ENCODE peak calls at places on chromosomes 4 and X, in four cellular contexts. One of them, this sample, is unnamed.

GRCh38 chr4:142291299-142291698 is 554.8 kb downstream of the INPP4B start:
- DNase-seq in stomach: no peak
- DNase-seq in GM23338: no peak
- DNase-seq in prostate gland: no peak
- DNase-seq in this sample: no peak

GRCh38 chr4:139704915-139705485 is 39.4 kb downstream of the MGST2 start:
- DNase-seq in stomach: no peak
- DNase-seq in prostate gland: no peak
- DNase-seq in GM23338: peak; percentile 43
- DNase-seq in this sample: no peak

GRCh38 chrX:79413009-79413408 is 45.9 kb upstream of the ITM2A start:
- DNase-seq in stomach: no peak
- DNase-seq in prostate gland: no peak
- DNase-seq in GM23338: peak; percentile 29
- DNase-seq in this sample: no peak

GRCh38 chrX:135931644-135932487 is 38.4 kb downstream of the SAGE1 start:
- DNase-seq in GM23338: peak; percentile 76
- DNase-seq in stomach: peak; percentile 64
- DNase-seq in prostate gland: peak; percentile 10
- DNase-seq in this sample: no peak

GRCh38 chrX:63560601-63561218 is 209.6 kb upstream of the SPIN4 start:
- DNase-seq in GM23338: peak; percentile 87
- DNase-seq in stomach: peak; percentile 58
- DNase-seq in prostate gland: peak; percentile 63
- DNase-seq in this sample: no peak

GRCh38 chr4:19583827-19584569 is 667.7 kb upstream of the SLIT2 start:
- DNase-seq in prostate gland: no peak
- DNase-seq in stomach: no peak
- DNase-seq in GM23338: no peak
- DNase-seq in this sample: no peak

GRCh38 chr4:86032476-86033022 is 327.3 kb downstream of the MAPK10 start:
- DNase-seq in GM23338: no peak
- DNase-seq in prostate gland: peak; percentile 51
- DNase-seq in stomach: no peak
- DNase-seq in this sample: no peak

GRCh38 chr4:140005699-140006098 is 148.3 kb downstream of the MAML3 start:
- DNase-seq in prostate gland: no peak
- DNase-seq in stomach: no peak
- DNase-seq in GM23338: no peak
- DNase-seq in this sample: no peak

GRCh38 chr4:8214091-8214490 is 15.0 kb downstream of the SH3TC1 start:
- DNase-seq in prostate gland: no peak
- DNase-seq in stomach: no peak
- DNase-seq in GM23338: no peak
- DNase-seq in this sample: no peak

GRCh38 chrX:70656304-70656703 is 211.7 kb downstream of the DLG3 start:
- DNase-seq in prostate gland: no peak
- DNase-seq in GM23338: no peak
- DNase-seq in stomach: no peak
- DNase-seq in this sample: no peak

DNA sequence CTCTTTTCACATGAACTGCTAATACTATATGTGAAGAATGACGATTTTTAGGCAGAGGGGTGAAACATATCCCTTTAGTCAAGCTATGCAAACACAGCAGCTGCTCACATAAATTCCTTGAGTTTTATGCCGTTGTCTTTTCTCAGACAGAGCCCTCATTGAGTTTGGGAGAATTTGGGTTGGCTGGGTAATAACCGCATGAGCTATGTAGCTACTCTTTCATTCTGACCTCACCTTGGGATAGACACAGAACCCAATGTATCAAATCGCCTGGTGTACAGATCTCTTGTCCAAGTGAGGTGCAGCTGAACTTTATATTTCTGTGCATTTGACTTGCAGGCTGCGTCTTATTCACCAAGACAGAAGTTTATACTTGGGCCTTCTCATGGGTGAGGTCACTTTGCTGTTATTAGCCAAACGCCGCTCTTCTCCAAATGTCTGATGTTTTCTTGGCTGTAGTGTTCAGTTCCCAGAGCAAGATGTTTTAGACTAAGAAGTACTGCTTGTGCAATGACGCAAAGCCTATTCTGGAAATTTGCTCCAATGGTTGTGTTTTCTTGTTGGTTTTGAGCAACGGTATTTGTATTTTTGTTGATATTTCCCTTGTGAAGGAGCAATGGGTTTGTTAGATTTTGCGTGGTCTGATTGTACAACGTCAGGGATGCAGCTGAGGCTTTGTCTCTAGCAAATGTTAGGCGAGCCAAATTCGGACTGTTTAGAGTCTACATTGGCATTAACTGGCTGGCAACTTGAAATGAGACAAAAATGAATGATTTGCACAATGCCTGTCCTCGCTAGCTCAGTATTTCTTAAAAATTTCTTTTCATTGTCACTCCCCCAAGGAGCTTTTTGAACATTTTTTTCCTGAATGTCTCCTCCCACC is 11.2 kb upstream of the SPARCL1 start:
- DNase-seq in GM23338: no peak
- DNase-seq in stomach: no peak
- DNase-seq in prostate gland: no peak
- DNase-seq in this sample: peak; percentile 92
- H3K27ac ChIP-seq in GM23338: no peak overlapping the region
- H3K27ac ChIP-seq in stomach: peak overlapping the region; percentile 75
- H3K27ac ChIP-seq in prostate gland: peak overlapping the region; percentile 50
- H3K27ac ChIP-seq in this sample: peak overlapping the region; percentile 87

GRCh38 chr4:168932138-168932537 is 77.9 kb downstream of the CBR4 start:
- DNase-seq in prostate gland: no peak
- DNase-seq in stomach: no peak
- DNase-seq in GM23338: no peak
- DNase-seq in this sample: no peak
- TF ChIP-seq POLR2AphosphoS5 in prostate gland: no peak
- TF ChIP-seq POLR2AphosphoS5 in stomach: no peak
- TF ChIP-seq POLR2AphosphoS5 in GM23338: no peak
- TF ChIP-seq POLR2AphosphoS5 in this sample: no peak

DNA sequence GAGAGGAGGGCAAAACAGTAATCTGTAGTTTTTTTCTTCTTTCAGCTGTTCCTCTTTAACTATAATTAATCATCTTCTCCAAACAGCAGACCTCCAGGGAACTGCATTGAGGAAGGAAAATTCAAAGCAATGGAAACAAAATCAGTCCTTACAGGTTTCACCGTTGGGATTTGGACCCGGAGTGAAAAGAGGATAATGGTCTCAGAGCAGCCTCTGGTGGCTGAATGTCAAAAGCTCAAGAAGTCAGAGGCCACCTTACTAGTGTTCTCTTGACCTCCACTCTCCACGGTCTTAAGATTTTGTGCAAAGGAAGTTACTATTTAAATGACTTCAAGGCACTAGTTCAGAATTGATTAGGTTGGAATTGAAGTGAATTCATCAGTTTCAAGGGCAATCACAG is 16.0 kb upstream of the MID1 start:
- DNase-seq in prostate gland: no peak
- DNase-seq in GM23338: peak; percentile 72
- DNase-seq in stomach: no peak
- DNase-seq in this sample: no peak
- H3K27ac ChIP-seq in prostate gland: no peak overlapping the region
- H3K27ac ChIP-seq in GM23338: no peak overlapping the region
- H3K27ac ChIP-seq in stomach: no peak overlapping the region
- H3K27ac ChIP-seq in this sample: peak overlapping the region; percentile 55

GRCh38 chrX:134174859-134175258 is 62.1 kb upstream of the CCDC160 start:
- DNase-seq in prostate gland: no peak
- DNase-seq in GM23338: peak; percentile 82
- DNase-seq in stomach: no peak
- DNase-seq in this sample: no peak

GRCh38 chrX:134171661-134172587 is 65.1 kb upstream of the CCDC160 start:
- DNase-seq in stomach: peak; percentile 34
- DNase-seq in GM23338: peak; percentile 66
- DNase-seq in prostate gland: peak; percentile 35
- DNase-seq in this sample: no peak

GRCh38 chrX:134174273-134174660 is 62.7 kb upstream of the CCDC160 start:
- DNase-seq in GM23338: peak; percentile 40
- DNase-seq in stomach: no peak
- DNase-seq in prostate gland: no peak
- DNase-seq in this sample: no peak

GRCh38 chrX:134172588-134173259 is 64.3 kb upstream of the CCDC160 start:
- DNase-seq in stomach: peak; percentile 27
- DNase-seq in GM23338: no peak
- DNase-seq in prostate gland: peak; percentile 33
- DNase-seq in this sample: no peak

DNA sequence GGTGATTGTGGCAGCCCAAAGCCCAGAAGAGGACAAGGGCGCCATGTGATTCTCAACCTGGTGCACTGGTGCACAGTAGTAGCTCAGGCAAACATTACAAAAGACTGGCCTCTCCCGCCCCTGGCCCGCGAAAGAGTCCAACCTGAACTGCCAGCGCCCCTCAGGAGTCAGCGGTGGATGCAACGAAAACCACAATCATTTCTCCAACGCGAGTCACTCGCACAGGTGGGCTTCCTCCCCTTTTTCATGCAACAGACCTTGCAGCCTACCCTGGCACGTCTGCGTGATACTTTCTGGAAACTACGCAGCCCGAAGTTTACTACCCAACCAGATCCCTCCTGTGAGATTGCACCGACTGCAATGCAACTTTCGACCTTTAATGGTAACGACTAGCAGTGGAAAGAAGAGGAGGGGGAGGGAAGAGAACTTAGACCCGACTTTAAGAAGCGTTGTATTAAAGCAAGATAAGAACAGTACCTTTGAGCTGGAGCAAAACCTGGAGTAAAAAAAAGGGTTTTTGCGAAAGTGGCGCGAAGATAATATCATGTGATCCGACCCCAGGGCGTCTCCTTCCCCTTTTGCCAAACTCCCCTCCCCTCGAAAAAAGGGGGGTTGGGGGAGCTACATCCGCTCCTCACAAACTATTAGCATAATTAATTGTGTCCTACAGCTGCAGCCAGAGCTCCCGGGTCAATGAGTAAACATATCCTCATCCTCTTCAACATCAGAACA is 63.3 kb upstream of the CCDC160 start:
- DNase-seq in GM23338: peak; percentile 79
- DNase-seq in prostate gland: no peak
- DNase-seq in stomach: no peak
- DNase-seq in this sample: no peak
- TF ChIP-seq POLR2AphosphoS5 in GM23338: no peak
- TF ChIP-seq POLR2AphosphoS5 in prostate gland: no peak
- TF ChIP-seq POLR2AphosphoS5 in stomach: no peak
- TF ChIP-seq POLR2AphosphoS5 in this sample: no peak

GRCh38 chr4:170089274-170089742 is 448 bp downstream of the AADAT start:
- DNase-seq in prostate gland: no peak
- DNase-seq in stomach: no peak
- DNase-seq in GM23338: peak; percentile 55
- DNase-seq in this sample: no peak
- H3K27ac ChIP-seq in prostate gland: peak overlapping the region; percentile 80
- H3K27ac ChIP-seq in stomach: peak overlapping the region; percentile 49
- H3K27ac ChIP-seq in GM23338: no peak overlapping the region
- H3K27ac ChIP-seq in this sample: peak overlapping the region; percentile 65

GRCh38 chrX:69178592-69178991 is 13.3 kb upstream of the PJA1 start:
- DNase-seq in prostate gland: no peak
- DNase-seq in GM23338: no peak
- DNase-seq in stomach: no peak
- DNase-seq in this sample: peak; percentile 5
- TF ChIP-seq POLR2AphosphoS5 in prostate gland: no peak
- TF ChIP-seq POLR2AphosphoS5 in GM23338: no peak
- TF ChIP-seq POLR2AphosphoS5 in stomach: no peak
- TF ChIP-seq POLR2AphosphoS5 in this sample: no peak

GRCh38 chrX:1536712-1537030 is 314 bp downstream of the P2RY8 start:
- DNase-seq in stomach: no peak
- DNase-seq in prostate gland: no peak
- DNase-seq in GM23338: no peak
- DNase-seq in this sample: no peak
- H3K27ac ChIP-seq in stomach: peak overlapping the region; percentile 59
- H3K27ac ChIP-seq in prostate gland: peak overlapping the region; percentile 5
- H3K27ac ChIP-seq in GM23338: no peak overlapping the region
- H3K27ac ChIP-seq in this sample: peak overlapping the region; percentile 47